ENCODE peak calls at places on chromosome 17, in six cellular contexts. One of them, this sample, is unnamed.

GRCh38 chr17:21250719-21251305 is 2.4 kb downstream of the NATD1 start:
- DNase-seq in epithelial cell of proximal tubule: no peak
- DNase-seq in lower lobe of right lung: no peak
- DNase-seq in T1000: no peak
- DNase-seq in RPMI7951: no peak
- DNase-seq in GDM1: no peak
- DNase-seq in this sample: no peak

GRCh38 chr17:48489781-48490180 is 41.0 kb downstream of the HOXB1 start:
- DNase-seq in epithelial cell of proximal tubule: no peak
- DNase-seq in lower lobe of right lung: no peak
- DNase-seq in T1000: no peak
- DNase-seq in RPMI7951: no peak
- DNase-seq in GDM1: no peak
- DNase-seq in this sample: no peak

GRCh38 chr17:13833921-13834320 is 232.2 kb upstream of the HS3ST3A1 start:
- DNase-seq in epithelial cell of proximal tubule: no peak
- DNase-seq in lower lobe of right lung: no peak
- DNase-seq in T1000: no peak
- DNase-seq in RPMI7951: no peak
- DNase-seq in GDM1: no peak
- DNase-seq in this sample: no peak

GRCh38 chr17:42067371-42068180 is 17.2 kb upstream of the C17orf113 start:
- DNase-seq in epithelial cell of proximal tubule: no peak
- DNase-seq in lower lobe of right lung: peak; percentile 72
- DNase-seq in T1000: no peak
- DNase-seq in RPMI7951: peak; percentile 35
- DNase-seq in GDM1: no peak
- DNase-seq in this sample: no peak

GRCh38 chr17:80129006-80129565 is 17.8 kb downstream of the EIF4A3 start:
- DNase-seq in epithelial cell of proximal tubule: no peak
- DNase-seq in lower lobe of right lung: no peak
- DNase-seq in T1000: no peak
- DNase-seq in RPMI7951: no peak
- DNase-seq in GDM1: no peak
- DNase-seq in this sample: no peak

GRCh38 chr17:77366558-77367245 is 225.9 kb downstream of the SEC14L1 start:
- DNase-seq in epithelial cell of proximal tubule: no peak
- DNase-seq in lower lobe of right lung: no peak
- DNase-seq in T1000: no peak
- DNase-seq in RPMI7951: no peak
- DNase-seq in GDM1: no peak
- DNase-seq in this sample: no peak

GRCh38 chr17:20852541-20853370 is 190.1 kb downstream of the USP22 start:
- DNase-seq in epithelial cell of proximal tubule: no peak
- DNase-seq in lower lobe of right lung: no peak
- DNase-seq in T1000: no peak
- DNase-seq in RPMI7951: peak; percentile 2
- DNase-seq in GDM1: peak; percentile 31
- DNase-seq in this sample: no peak

GRCh38 chr17:19709841-19710240 is 6.5 kb downstream of the SLC47A2 start:
- DNase-seq in epithelial cell of proximal tubule: no peak
- DNase-seq in lower lobe of right lung: no peak
- DNase-seq in T1000: no peak
- DNase-seq in RPMI7951: no peak
- DNase-seq in GDM1: no peak
- DNase-seq in this sample: no peak

GRCh38 chr17:61208301-61209098 is 191.1 kb upstream of the TBX2 start:
- DNase-seq in epithelial cell of proximal tubule: no peak
- DNase-seq in lower lobe of right lung: no peak
- DNase-seq in T1000: no peak
- DNase-seq in RPMI7951: no peak
- DNase-seq in GDM1: no peak
- DNase-seq in this sample: no peak

GRCh38 chr17:76848670-76849069 is 19.5 kb upstream of the MGAT5B start:
- DNase-seq in epithelial cell of proximal tubule: no peak
- DNase-seq in lower lobe of right lung: no peak
- DNase-seq in T1000: no peak
- DNase-seq in RPMI7951: no peak
- DNase-seq in GDM1: no peak
- DNase-seq in this sample: no peak

GRCh38 chr17:4573682-4574081 is 10.6 kb upstream of the SMTNL2 start:
- DNase-seq in epithelial cell of proximal tubule: no peak
- DNase-seq in lower lobe of right lung: no peak
- DNase-seq in T1000: no peak
- DNase-seq in RPMI7951: peak; percentile 41
- DNase-seq in GDM1: no peak
- DNase-seq in this sample: no peak

GRCh38 chr17:30970757-30971567 is at the start of gene RNF135:
- DNase-seq in epithelial cell of proximal tubule: no peak
- DNase-seq in lower lobe of right lung: peak; percentile 90
- DNase-seq in T1000: peak; percentile 86
- DNase-seq in RPMI7951: peak; percentile 89
- DNase-seq in GDM1: peak; percentile 80
- DNase-seq in this sample: no peak

GRCh38 chr17:78082988-78083387 is 45.6 kb downstream of the TMC6 start:
- DNase-seq in epithelial cell of proximal tubule: no peak
- DNase-seq in lower lobe of right lung: no peak
- DNase-seq in T1000: no peak
- DNase-seq in RPMI7951: no peak
- DNase-seq in GDM1: no peak
- DNase-seq in this sample: no peak

GRCh38 chr17:74274703-74275340 is 788 bp downstream of the DNAI2 start:
- DNase-seq in epithelial cell of proximal tubule: no peak
- DNase-seq in lower lobe of right lung: no peak
- DNase-seq in T1000: no peak
- DNase-seq in RPMI7951: no peak
- DNase-seq in GDM1: peak; percentile 27
- DNase-seq in this sample: no peak

GRCh38 chr17:75623386-75623785 is 9.8 kb upstream of the SMIM5 start:
- DNase-seq in epithelial cell of proximal tubule: no peak
- DNase-seq in lower lobe of right lung: no peak
- DNase-seq in T1000: no peak
- DNase-seq in RPMI7951: no peak
- DNase-seq in GDM1: no peak
- DNase-seq in this sample: no peak

GRCh38 chr17:35094902-35095301 is 24.8 kb downstream of the RAD51D start:
- DNase-seq in epithelial cell of proximal tubule: peak; percentile 59
- DNase-seq in lower lobe of right lung: no peak
- DNase-seq in T1000: peak; percentile 36
- DNase-seq in RPMI7951: peak; percentile 86
- DNase-seq in GDM1: no peak
- DNase-seq in this sample: no peak

GRCh38 chr17:80859004-80859941 is 132.4 kb upstream of the CHMP6 start:
- DNase-seq in epithelial cell of proximal tubule: peak; percentile 41
- DNase-seq in lower lobe of right lung: no peak
- DNase-seq in T1000: peak; percentile 77
- DNase-seq in RPMI7951: peak; percentile 85
- DNase-seq in GDM1: no peak
- DNase-seq in this sample: no peak